ENCODE peak calls at places on chromosome 21, in eight cellular contexts. M is H9, V is tibial nerve, A is HCT116, R is Calu3, J is epithelial cell of esophagus, O is mesothelial cell of epicardium, G is ovary. I is an unnamed sample.

GRCh38 chr21:35882791-35883240 is 177.5 kb downstream of the SETD4 start:
- DNase-seq in M (no peak), V (no peak), A (no peak), R (no peak), J (no peak), O (no peak), G (no peak), I (no peak)

GRCh38 chr21:19440792-19441494 is 1037.4 kb upstream of the TMPRSS15 start:
- DNase-seq in M (no peak), V (no peak), A (no peak), R (no peak), J (no peak), O (no peak), G (no peak), I (no peak)

GRCh38 chr21:37341254-37341960 is 25.2 kb upstream of the DYRK1A start:
- DNase-seq in M (no peak), V (no peak), A (no peak), R (no peak), J (peak; percentile 52), O (no peak), G (no peak), I (no peak)

GRCh38 chr21:40846057-40846456 is 901 bp downstream of the DSCAM start:
- DNase-seq in M (no peak), V (no peak), A (no peak), R (no peak), J (peak; percentile 48), O (no peak), G (no peak), I (no peak)

GRCh38 chr21:15141236-15141970 is 76.6 kb upstream of the NRIP1 start:
- DNase-seq in M (no peak), V (no peak), A (no peak), R (peak; percentile 79), J (peak; percentile 24), O (no peak), G (no peak), I (no peak)

GRCh38 chr21:30216041-30216723 is at the start of gene CLDN8:
- DNase-seq in M (no peak), V (no peak), A (no peak), R (peak; percentile 6), J (peak; percentile 72), O (no peak), G (no peak), I (peak; percentile 100)

GRCh38 chr21:29403922-29404538 is 105.3 kb downstream of the BACH1 start:
- DNase-seq in M (no peak), V (no peak), A (no peak), R (no peak), J (peak; percentile 79), O (no peak), G (no peak), I (no peak)

GRCh38 chr21:36902793-36903192 is 63.7 kb downstream of the HLCS start:
- DNase-seq in M (no peak), V (no peak), A (no peak), R (no peak), J (peak; percentile 9), O (no peak), G (no peak), I (no peak)

GRCh38 chr21:36169465-36170128 is 13.0 kb downstream of the DOP1B start:
- DNase-seq in M (peak; percentile 32), V (no peak), A (no peak), R (no peak), J (no peak), O (no peak), G (no peak), I (no peak)

GRCh38 chr21:45404726-45405270 is at the start of gene COL18A1:
- DNase-seq in M (peak; percentile 84), V (no peak), A (no peak), R (peak; percentile 55), J (peak; percentile 52), O (peak; percentile 57), G (peak; percentile 87), I (no peak)

GRCh38 chr21:45977396-45977795 is 4.2 kb upstream of the COL6A1 start:
- DNase-seq in M (peak; percentile 71), V (no peak), A (no peak), R (no peak), J (no peak), O (peak; percentile 39), G (peak; percentile 79), I (no peak)

GRCh38 chr21:28444567-28444966 is 548.1 kb downstream of the LTN1 start:
- DNase-seq in M (no peak), V (no peak), A (no peak), R (no peak), J (no peak), O (no peak), G (no peak), I (no peak)

GRCh38 chr21:28521932-28522826 is 470.5 kb downstream of the LTN1 start:
- DNase-seq in M (peak; percentile 30), V (no peak), A (no peak), R (peak; percentile 17), J (peak; percentile 51), O (no peak), G (no peak), I (no peak)

GRCh38 chr21:39118061-39118460 is 65.2 kb downstream of the PSMG1 start:
- DNase-seq in M (no peak), V (no peak), A (no peak), R (no peak), J (no peak), O (no peak), G (no peak), I (no peak)

GRCh38 chr21:39117571-39117970 is 65.7 kb downstream of the PSMG1 start:
- DNase-seq in M (no peak), V (no peak), A (no peak), R (no peak), J (no peak), O (no peak), G (no peak), I (no peak)

GRCh38 chr21:39115659-39116235 is 67.5 kb downstream of the PSMG1 start:
- DNase-seq in M (no peak), V (no peak), A (no peak), R (no peak), J (no peak), O (no peak), G (no peak), I (no peak)

GRCh38 chr21:39118604-39119215 is 64.5 kb downstream of the PSMG1 start:
- DNase-seq in M (no peak), V (no peak), A (no peak), R (no peak), J (no peak), O (no peak), G (no peak), I (no peak)

GRCh38 chr21:39116761-39117425 is 66.4 kb downstream of the PSMG1 start:
- DNase-seq in M (no peak), V (no peak), A (no peak), R (no peak), J (no peak), O (no peak), G (no peak), I (no peak)
- TF ChIP-seq CTCF in M (no peak), V (no peak), A (no peak), R (no peak), J (no peak), O (no peak), G (no peak), I (no peak)

DNA sequence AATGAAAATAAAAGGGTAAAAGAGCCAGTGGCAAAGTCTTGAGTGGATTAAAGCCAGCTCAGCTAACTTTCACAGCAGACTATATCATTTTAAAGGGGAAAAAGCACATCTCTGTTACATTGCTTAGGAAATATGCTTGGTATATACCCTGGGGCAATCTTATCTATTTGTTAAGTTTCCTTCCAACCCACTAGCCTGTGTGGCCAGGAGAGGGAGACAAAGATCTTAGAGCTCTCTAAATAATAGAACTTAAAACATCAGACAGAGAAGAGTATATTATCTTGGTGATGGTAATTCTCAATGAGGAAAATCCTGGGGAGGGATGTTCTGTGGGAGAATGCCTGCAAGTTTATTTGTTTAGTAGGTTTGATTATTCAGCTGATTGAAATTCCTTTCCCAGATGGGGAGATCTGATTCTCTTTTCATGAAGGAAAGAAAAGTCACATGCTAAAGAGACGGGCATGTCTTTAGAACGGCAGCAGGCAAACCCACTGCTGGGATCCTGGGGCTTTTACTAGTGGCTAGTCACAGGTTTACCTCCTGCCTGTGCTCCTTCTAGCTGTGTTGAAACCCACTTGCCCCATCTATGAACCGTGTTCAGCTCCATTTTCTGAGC is 3.6 kb downstream of the KCNE2 start:
- DNase-seq in M (peak; percentile 50), V (no peak), A (peak; percentile 54), R (peak; percentile 47), J (peak; percentile 90), O (peak; percentile 59), G (no peak), I (peak; percentile 58)
- TF ChIP-seq CTCF in M (peak; percentile 84), V (peak; percentile 57), A (peak; percentile 80), R (peak; percentile 33), J (peak; percentile 92), O (peak; percentile 62), G (peak; percentile 20), I (peak; percentile 75)

GRCh38 chr21:26091480-26092018 is 79.0 kb downstream of the APP start:
- DNase-seq in M (no peak), V (no peak), A (no peak), R (no peak), J (no peak), O (no peak), G (no peak), I (no peak)
- TF ChIP-seq CTCF in M (peak; percentile 66), V (no peak), A (peak; percentile 42), R (no peak), J (no peak), O (no peak), G (no peak), I (no peak)

GRCh38 chr21:17514124-17514481 is 1.3 kb downstream of the CXADR start:
- DNase-seq in M (peak; percentile 67), V (no peak), A (no peak), R (no peak), J (peak; percentile 67), O (no peak), G (no peak), I (no peak)

GRCh38 chr21:17506936-17507335 is 5.9 kb upstream of the CXADR start:
- DNase-seq in M (no peak), V (no peak), A (no peak), R (no peak), J (no peak), O (no peak), G (no peak), I (no peak)

GRCh38 chr21:17513214-17514123 is 626 bp downstream of the CXADR start:
- DNase-seq in M (peak; percentile 36), V (no peak), A (no peak), R (peak; percentile 32), J (peak; percentile 33), O (peak; percentile 58), G (peak; percentile 42), I (no peak)

DNA sequence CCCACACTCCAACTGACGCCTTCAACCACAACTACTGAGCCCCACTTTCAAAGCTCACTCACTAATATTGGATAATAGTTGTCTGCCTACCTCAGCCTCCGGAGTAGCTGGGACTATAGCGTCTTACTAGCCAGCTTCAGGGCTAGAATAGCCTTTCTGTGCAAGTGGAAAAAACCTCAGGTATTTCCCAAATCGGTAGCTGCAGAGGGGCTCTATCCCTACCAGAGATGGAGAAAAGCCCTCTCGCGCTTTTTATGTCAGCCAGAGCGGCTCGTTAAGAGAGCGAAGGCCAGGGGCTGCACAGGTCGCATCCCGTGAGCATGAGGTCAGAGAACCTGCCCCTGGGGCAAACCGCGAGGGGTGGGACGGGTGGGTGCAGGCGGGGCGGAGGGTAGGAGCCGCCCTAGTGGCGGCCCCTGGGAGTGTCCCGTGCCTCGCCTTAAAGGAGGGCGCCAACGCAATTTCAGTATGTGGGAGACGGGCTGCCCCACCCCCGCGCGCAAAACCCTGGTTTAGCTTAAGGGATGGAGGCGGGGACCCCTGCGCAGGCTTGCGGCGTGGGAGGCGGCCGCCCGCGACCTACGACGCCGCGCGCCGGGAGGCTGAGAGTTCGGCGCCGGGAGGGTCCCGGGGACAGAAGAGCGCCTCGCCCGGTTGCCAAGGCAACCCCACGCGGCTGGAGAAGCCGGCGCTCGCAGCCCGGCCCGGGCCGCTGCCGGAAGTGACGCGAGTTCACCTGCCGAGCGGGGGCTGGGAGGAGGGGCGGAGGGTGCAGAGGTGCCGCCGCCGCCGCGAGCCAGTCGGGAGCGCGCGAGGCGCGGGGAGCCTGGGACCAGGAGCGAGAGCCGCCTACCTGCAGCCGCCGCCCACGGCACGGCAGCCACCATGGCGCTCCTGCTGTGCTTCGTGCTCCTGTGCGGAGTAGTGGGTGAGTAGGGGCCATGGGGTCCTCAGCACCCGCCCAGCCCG is at the start of gene CXADR:
- DNase-seq in M (peak; percentile 93), V (no peak), A (peak; percentile 71), R (peak; percentile 93), J (peak; percentile 84), O (peak; percentile 90), G (peak; percentile 68), I (peak; percentile 43)
- TF ChIP-seq CTCF in M (peak; percentile 92), V (no peak), A (peak; percentile 41), R (peak; percentile 71), J (peak; percentile 41), O (peak; percentile 69), G (peak; percentile 21), I (peak; percentile 39)